ENCODE peak calls at places on chromosomes 1 and 21, in nine cellular contexts. Y is fibroblast of the aortic adventitia; U is PC-3; T is AG04449; K is epithelial cell of esophagus; C is foreskin keratinocyte; A is glutamatergic neuron; Z is CD4-positive, alpha-beta T cell; D is HFFc6. R is an unnamed sample.

GRCh38 chr1:60970081-60970509 is 112.3 kb upstream of the NFIA start:
- DNase-seq in C (no peak), Y (peak; percentile 61), K (peak; percentile 54), U (peak; percentile 48), A (no peak), D (peak; percentile 14), Z (no peak), T (no peak), R (peak; percentile 53)

GRCh38 chr1:192809286-192810252 is 730 bp downstream of the RGS2 start:
- DNase-seq in U (peak; percentile 60), K (peak; percentile 50), D (peak; percentile 59), T (no peak), C (no peak), Y (peak; percentile 60), A (peak; percentile 44), Z (peak; percentile 48), R (peak; percentile 66)

GRCh38 chr1:226100436-226101347 is 38.2 kb downstream of the H3-3A start:
- DNase-seq in A (peak; percentile 59), Y (peak; percentile 85), Z (peak; percentile 53), C (no peak), U (peak; percentile 58), D (no peak), K (peak; percentile 74), T (no peak), R (peak; percentile 73)

GRCh38 chr21:21039624-21040023 is 41.4 kb downstream of the NCAM2 start:
- DNase-seq in C (no peak), Z (no peak), A (no peak), U (no peak), T (no peak), K (no peak), D (no peak), Y (no peak), R (no peak)

GRCh38 chr1:7554343-7555270 is 216.5 kb upstream of the VAMP3 start:
- DNase-seq in Z (no peak), Y (no peak), K (no peak), U (no peak), D (no peak), C (no peak), T (no peak), A (peak; percentile 16), R (peak; percentile 55)

GRCh38 chr1:23394664-23395063 is 25.0 kb upstream of the ZNF436 start:
- DNase-seq in A (no peak), T (peak; percentile 42), D (peak; percentile 62), C (no peak), Z (no peak), U (no peak), Y (peak; percentile 92), K (no peak), R (peak; percentile 92)

GRCh38 chr1:26025060-26025459 is 3.5 kb downstream of the EXTL1 start:
- DNase-seq in Y (no peak), K (no peak), D (no peak), Z (no peak), A (no peak), T (no peak), C (no peak), U (no peak), R (no peak)

GRCh38 chr1:87757700-87758099 is 429.0 kb downstream of the LMO4 start:
- DNase-seq in U (no peak), Z (no peak), T (no peak), Y (no peak), D (no peak), K (no peak), A (no peak), C (no peak), R (peak; percentile 3)

GRCh38 chr1:153587314-153587713 is 21.7 kb upstream of the S100A2 start:
- DNase-seq in C (no peak), T (no peak), Z (no peak), K (no peak), A (no peak), D (peak; percentile 30), Y (no peak), U (peak; percentile 24), R (no peak)

GRCh38 chr21:43191971-43192370 is 23.2 kb downstream of the CRYAA start:
- DNase-seq in C (no peak), K (no peak), D (no peak), Y (no peak), Z (no peak), A (no peak), U (no peak), T (no peak), R (no peak)

GRCh38 chr1:156487862-156488261 is 12.7 kb downstream of the MEF2D start:
- DNase-seq in Z (no peak), A (no peak), T (no peak), Y (no peak), U (no peak), C (no peak), K (peak; percentile 5), D (no peak), R (no peak)

GRCh38 chr1:212062832-212063438 is 27.4 kb downstream of the DTL start:
- DNase-seq in U (peak; percentile 73), K (peak; percentile 61), A (no peak), Y (peak; percentile 65), C (no peak), D (peak; percentile 58), Z (no peak), T (no peak), R (peak; percentile 61)

GRCh38 chr1:115411388-115412063 is 73.5 kb upstream of the NGF start:
- DNase-seq in D (peak; percentile 86), T (no peak), Y (peak; percentile 81), Z (no peak), K (peak; percentile 96), A (no peak), C (peak; percentile 62), U (peak; percentile 70), R (peak; percentile 66)

GRCh38 chr1:206537141-206537540 is 29.8 kb downstream of the RASSF5 start:
- DNase-seq in D (no peak), Y (no peak), A (no peak), K (no peak), C (no peak), Z (no peak), U (no peak), T (no peak), R (no peak)

GRCh38 chr1:109773900-109774485 is 10.3 kb upstream of the EPS8L3 start:
- DNase-seq in K (no peak), D (no peak), U (no peak), T (no peak), C (no peak), A (no peak), Z (no peak), Y (no peak), R (no peak)

GRCh38 chr21:44729336-44730027 is 18.1 kb upstream of the TSPEAR start:
- DNase-seq in T (no peak), Z (no peak), C (no peak), D (no peak), K (no peak), A (no peak), Y (no peak), U (no peak), R (no peak)

GRCh38 chr1:53107570-53108322 is 34.7 kb downstream of the SLC1A7 start:
- DNase-seq in U (peak; percentile 97), Z (no peak), T (peak; percentile 98), K (no peak), Y (peak; percentile 50), A (no peak), C (no peak), D (peak; percentile 99), R (peak; percentile 80)
- TF ChIP-seq CTCF in U (no peak), Z (no peak), T (no peak), K (no peak), Y (no peak), A (no peak), C (no peak), D (no peak), R (no peak)

GRCh38 chr1:57072775-57073174 is 107.0 kb upstream of the C8B start:
- DNase-seq in C (no peak), A (peak; percentile 37), U (peak; percentile 6), K (no peak), Y (no peak), Z (no peak), D (no peak), T (no peak), R (no peak)
- TF ChIP-seq CTCF in C (peak; percentile 21), A (peak; percentile 41), U (peak; percentile 26), K (peak; percentile 10), Y (peak; percentile 8), Z (no peak), D (peak; percentile 51), T (no peak), R (no peak)

GRCh38 chr21:28779914-28780313 is 212.8 kb downstream of the LTN1 start:
- DNase-seq in C (no peak), A (no peak), D (no peak), U (peak; percentile 33), Z (no peak), Y (no peak), K (no peak), T (no peak), R (no peak)

GRCh38 chr21:28783641-28784185 is 209.0 kb downstream of the LTN1 start:
- DNase-seq in A (no peak), U (no peak), C (no peak), T (no peak), D (no peak), Z (no peak), Y (no peak), K (no peak), R (no peak)

GRCh38 chr21:28776251-28776650 is 216.4 kb downstream of the LTN1 start:
- DNase-seq in C (peak; percentile 47), T (peak; percentile 71), K (no peak), D (peak; percentile 74), Y (peak; percentile 92), A (no peak), U (peak; percentile 21), Z (no peak), R (peak; percentile 65)

GRCh38 chr21:28781602-28782274 is 210.9 kb downstream of the LTN1 start:
- DNase-seq in A (no peak), D (peak; percentile 41), C (no peak), Z (no peak), T (no peak), Y (peak; percentile 61), U (peak; percentile 72), K (peak; percentile 46), R (peak; percentile 62)
- TF ChIP-seq CTCF in A (peak; percentile 59), D (peak; percentile 85), C (peak; percentile 65), Z (peak; percentile 34), T (peak; percentile 59), Y (peak; percentile 69), U (peak; percentile 85), K (peak; percentile 56), R (peak; percentile 76)

GRCh38 chr1:164773146-164773545 is 214.2 kb downstream of the PBX1 start:
- DNase-seq in A (no peak), Y (no peak), D (no peak), T (no peak), K (no peak), U (no peak), C (no peak), Z (no peak), R (no peak)

GRCh38 chr1:164771568-164772350 is 212.8 kb downstream of the PBX1 start:
- DNase-seq in C (peak; percentile 87), Z (no peak), U (peak; percentile 90), D (peak; percentile 61), A (peak; percentile 63), Y (peak; percentile 92), K (peak; percentile 88), T (no peak), R (peak; percentile 75)

GRCh38 chr1:164774819-164775654 is 216.1 kb downstream of the PBX1 start:
- DNase-seq in C (no peak), U (no peak), Y (no peak), A (no peak), Z (no peak), T (no peak), K (no peak), D (no peak), R (no peak)

GRCh38 chr1:164772635-164773034 is 213.7 kb downstream of the PBX1 start:
- DNase-seq in U (peak; percentile 97), A (no peak), Z (no peak), T (peak; percentile 73), C (peak; percentile 88), K (peak; percentile 98), Y (peak; percentile 93), D (peak; percentile 97), R (peak; percentile 84)

GRCh38 chr1:164774413-164774812 is 215.4 kb downstream of the PBX1 start:
- DNase-seq in T (no peak), A (no peak), Z (no peak), Y (no peak), K (no peak), C (no peak), D (no peak), U (no peak), R (no peak)
- TF ChIP-seq CTCF in T (no peak), A (no peak), Z (no peak), Y (no peak), K (no peak), C (peak; percentile 15), D (peak; percentile 45), U (peak; percentile 29), R (peak; percentile 10)

R was measured in fibroblast of pulmonary artery.